ENCODE peak calls at places on chromosomes 2 and 18, in eight cellular contexts. J, C, L, F, V, O, G and R are unnamed samples.

GRCh38 chr2:46002947-46003346 is 294.3 kb upstream of the EPAS1 start:
- DNase-seq in J (no peak), C (no peak), L (no peak), F (no peak), V (no peak), O (no peak), G (no peak), R (no peak)

GRCh38 chr18:10378688-10379465 is 75.6 kb upstream of the APCDD1 start:
- DNase-seq in J (no peak), C (no peak), L (no peak), F (no peak), V (no peak), O (no peak), G (no peak), R (no peak)

GRCh38 chr2:59276917-59277316 is 1035.8 kb upstream of the FANCL start:
- DNase-seq in J (no peak), C (no peak), L (no peak), F (no peak), V (no peak), O (no peak), G (no peak), R (no peak)

GRCh38 chr2:226963528-226963927 is 127.7 kb downstream of the RHBDD1 start:
- DNase-seq in J (peak), C (peak), L (peak), F (no peak), V (no peak), O (no peak), G (no peak), R (no peak)

GRCh38 chr2:145155196-145155595 is 635.3 kb upstream of the ZEB2 start:
- DNase-seq in J (no peak), C (no peak), L (no peak), F (no peak), V (no peak), O (no peak), G (no peak), R (no peak)

GRCh38 chr18:1663879-1664705 is 759.4 kb downstream of the ADCYAP1 start:
- DNase-seq in J (peak), C (no peak), L (peak), F (no peak), V (no peak), O (peak), G (peak), R (peak)

GRCh38 chr2:283996-284794 is 3.7 kb downstream of the ALKAL2 start:
- DNase-seq in J (no peak), C (no peak), L (no peak), F (no peak), V (no peak), O (no peak), G (no peak), R (no peak)

GRCh38 chr18:40004246-40004645 is 1950.8 kb upstream of the PIK3C3 start:
- DNase-seq in J (no peak), C (no peak), L (no peak), F (no peak), V (no peak), O (no peak), G (no peak), R (no peak)

GRCh38 chr18:49168970-49169619 is 218.3 kb upstream of the SMAD7 start:
- DNase-seq in J (no peak), C (no peak), L (peak), F (no peak), V (no peak), O (no peak), G (no peak), R (no peak)

GRCh38 chr2:215680605-215681598 is 245.0 kb upstream of the FN1 start:
- DNase-seq in J (no peak), C (peak), L (peak), F (no peak), V (no peak), O (no peak), G (no peak), R (no peak)

GRCh38 chr2:135299656-135300244 is 231.3 kb downstream of the ZRANB3 start:
- DNase-seq in J (no peak), C (peak), L (no peak), F (no peak), V (no peak), O (no peak), G (no peak), R (no peak)

GRCh38 chr2:70596293-70596692 is 42.7 kb upstream of the TGFA start:
- DNase-seq in J (peak), C (no peak), L (no peak), F (no peak), V (no peak), O (no peak), G (no peak), R (no peak)

GRCh38 chr18:80046961-80047541 is 12.8 kb downstream of the RBFA start:
- DNase-seq in J (no peak), C (no peak), L (no peak), F (no peak), V (no peak), O (no peak), G (no peak), R (no peak)

GRCh38 chr2:74081030-74081429 is 66.7 kb downstream of the BOLA3 start:
- DNase-seq in J (no peak), C (no peak), L (no peak), F (no peak), V (no peak), O (no peak), G (no peak), R (no peak)

GRCh38 chr2:26314243-26314642 is 31.7 kb upstream of the SELENOI start:
- DNase-seq in J (no peak), C (no peak), L (no peak), F (no peak), V (no peak), O (no peak), G (no peak), R (no peak)

GRCh38 chr2:26316845-26317244 is 29.1 kb upstream of the SELENOI start:
- DNase-seq in J (no peak), C (no peak), L (no peak), F (no peak), V (no peak), O (no peak), G (no peak), R (no peak)

GRCh38 chr2:26313446-26313845 is 32.5 kb upstream of the SELENOI start:
- DNase-seq in J (no peak), C (no peak), L (no peak), F (no peak), V (no peak), O (no peak), G (no peak), R (no peak)

GRCh38 chr2:26317377-26318105 is 28.4 kb upstream of the SELENOI start:
- DNase-seq in J (no peak), C (no peak), L (no peak), F (no peak), V (no peak), O (no peak), G (no peak), R (no peak)

GRCh38 chr2:26316041-26316440 is 29.9 kb upstream of the SELENOI start:
- DNase-seq in J (peak), C (no peak), L (no peak), F (no peak), V (no peak), O (no peak), G (no peak), R (no peak)
- TF ChIP-seq CTCF in J (peak), C (peak), L (no peak), F (no peak), V (no peak), O (no peak), G (peak), R (peak)

GRCh38 chr18:7624697-7625096 is 57.6 kb downstream of the PTPRM start:
- DNase-seq in J (no peak), C (no peak), L (no peak), F (no peak), V (no peak), O (no peak), G (no peak), R (no peak)

GRCh38 chr18:7629416-7629815 is 62.3 kb downstream of the PTPRM start:
- DNase-seq in J (no peak), C (no peak), L (no peak), F (no peak), V (no peak), O (no peak), G (no peak), R (no peak)

GRCh38 chr18:7626175-7626921 is 59.2 kb downstream of the PTPRM start:
- DNase-seq in J (no peak), C (no peak), L (no peak), F (no peak), V (no peak), O (no peak), G (no peak), R (no peak)

GRCh38 chr18:7623681-7624080 is 56.6 kb downstream of the PTPRM start:
- DNase-seq in J (no peak), C (no peak), L (no peak), F (no peak), V (no peak), O (no peak), G (no peak), R (no peak)

GRCh38 chr18:7626922-7627440 is 59.9 kb downstream of the PTPRM start:
- DNase-seq in J (no peak), C (peak), L (peak), F (no peak), V (no peak), O (no peak), G (no peak), R (no peak)
- TF ChIP-seq CTCF in J (no peak), C (peak), L (peak), F (no peak), V (no peak), O (no peak), G (peak), R (no peak)

GRCh38 chr2:137493261-137493660 is 471.0 kb upstream of the HNMT start:
- DNase-seq in J (no peak), C (no peak), L (no peak), F (no peak), V (no peak), O (no peak), G (no peak), R (no peak)
- TF ChIP-seq CTCF in J (no peak), C (no peak), L (no peak), F (no peak), V (no peak), O (no peak), G (no peak), R (no peak)

DNA sequence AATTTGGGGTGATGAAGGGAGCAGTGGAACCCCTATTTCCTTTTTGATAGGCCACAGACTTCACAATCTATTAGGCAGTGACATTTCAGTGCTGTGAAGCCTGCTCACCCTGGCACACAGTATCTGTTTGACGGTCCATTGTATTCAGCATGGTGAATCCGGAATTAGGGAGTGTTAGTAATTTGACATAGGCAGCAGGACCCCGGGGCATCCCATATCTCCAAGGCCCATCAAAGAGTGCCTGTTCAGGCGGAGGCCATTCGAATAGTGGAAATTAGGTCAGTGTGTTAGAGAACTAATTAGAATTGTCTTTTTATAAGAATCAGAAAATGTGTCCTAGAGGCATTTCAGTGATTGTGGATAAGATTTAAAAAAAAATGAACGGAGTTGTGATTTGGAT is 818.9 kb upstream of the SOX11 start:
- DNase-seq in J (no peak), C (no peak), L (no peak), F (no peak), V (no peak), O (no peak), G (no peak), R (no peak)
- TF ChIP-seq CTCF in J (no peak), C (no peak), L (no peak), F (no peak), V (no peak), O (no peak), G (no peak), R (no peak)

DNA sequence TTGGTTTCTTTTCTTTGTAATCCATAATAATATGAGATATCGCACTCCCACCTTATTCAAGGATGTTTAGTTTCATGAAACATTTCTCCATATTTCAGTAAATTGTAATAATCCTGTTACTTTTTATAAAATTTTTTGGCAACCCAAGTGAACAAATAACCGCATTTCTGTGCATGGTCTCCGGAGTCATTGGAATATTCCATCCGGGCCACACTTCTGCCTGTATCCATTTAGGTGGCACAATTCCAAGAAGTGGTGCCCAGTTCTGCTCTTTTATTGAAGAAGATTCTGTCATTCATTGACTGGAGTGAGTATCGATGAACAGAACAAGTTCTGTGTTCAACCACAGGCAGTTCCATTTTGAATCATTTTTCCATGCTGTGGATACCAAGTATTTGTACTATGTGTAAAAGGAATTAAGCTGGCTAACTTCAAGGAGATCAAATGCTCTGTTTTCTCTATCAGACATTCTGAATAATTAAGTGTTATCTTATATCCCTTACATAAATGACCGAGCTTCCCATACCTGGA is 26.6 kb upstream of the ICOS start:
- DNase-seq in J (no peak), C (no peak), L (no peak), F (no peak), V (no peak), O (no peak), G (no peak), R (no peak)
- TF ChIP-seq CTCF in J (no peak), C (no peak), L (no peak), F (peak), V (no peak), O (no peak), G (no peak), R (no peak)

DNA sequence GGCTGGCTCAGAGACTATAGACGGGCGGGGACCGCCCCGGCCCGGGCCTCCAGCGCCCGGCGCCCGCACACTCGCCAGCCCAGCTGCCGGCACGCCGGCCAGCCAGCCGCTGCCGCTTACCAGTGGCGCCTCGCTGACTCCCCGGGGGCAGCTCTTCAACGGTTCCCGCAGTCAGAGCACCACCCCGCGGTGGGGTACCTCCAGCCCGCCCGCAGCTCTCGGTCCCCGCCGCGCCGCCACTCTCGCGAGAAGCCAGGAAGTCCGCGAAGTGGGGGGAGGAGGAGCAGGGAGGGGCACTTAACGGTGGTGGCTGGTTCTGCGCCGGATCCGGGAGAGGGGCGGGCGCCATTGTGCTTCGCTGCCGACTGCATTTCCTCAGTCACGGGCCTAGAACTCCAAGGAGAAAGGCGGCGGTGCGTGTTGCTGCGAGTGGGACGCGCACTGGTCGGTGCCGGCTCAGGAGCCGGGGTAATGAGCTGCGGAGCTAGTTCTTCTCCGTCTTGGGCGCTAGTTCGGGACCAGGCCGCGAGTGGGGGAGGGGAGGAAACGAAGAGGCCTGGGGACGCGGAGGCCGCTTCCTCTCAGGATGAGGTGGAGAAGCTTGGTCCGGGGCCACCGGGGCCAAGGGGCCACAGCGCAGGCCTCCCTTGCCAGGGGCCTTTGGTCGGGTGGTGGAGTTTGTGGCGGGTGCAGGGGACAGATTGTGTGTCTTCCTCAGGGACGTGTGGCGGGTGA is at the start of gene MARCHF7:
- DNase-seq in J (peak), C (peak), L (peak), F (peak), V (peak), O (peak), G (peak), R (peak)
- TF ChIP-seq CTCF in J (peak), C (peak), L (peak), F (peak), V (peak), O (peak), G (peak), R (peak)